ENCODE peak calls at places on chromosomes 12 and 14, in six cellular contexts. U is skeletal muscle cell; W is stimulated activated CD4-positive, alpha-beta T cell treated with anti-CD3 and anti-CD28 coated beads, TNF-alpha, amount 100 ng/mL, for 24 hours; T is upper lobe of right lung; C is pons; N is effector memory CD8-positive, alpha-beta T cell. M is an unnamed sample.

GRCh38 chr14:103185051-103186027 is 62.1 kb downstream of the TNFAIP2 start:
- DNase-seq in W (no peak), C (peak), N (peak), T (peak), U (no peak), M (no peak)

GRCh38 chr14:74784634-74785033 is 21.5 kb downstream of the YLPM1 start:
- DNase-seq in U (no peak), W (no peak), T (no peak), N (no peak), C (no peak), M (no peak)

GRCh38 chr14:103960457-103960856 is 18.1 kb upstream of the RD3L start:
- DNase-seq in U (no peak), T (no peak), C (no peak), N (no peak), W (no peak), M (no peak)

GRCh38 chr12:3014641-3015040 is 55.4 kb downstream of the TEAD4 start:
- DNase-seq in U (no peak), T (no peak), C (no peak), N (no peak), W (no peak), M (no peak)

GRCh38 chr12:71958993-71959588 is 20.4 kb downstream of the TPH2 start:
- DNase-seq in W (no peak), T (no peak), C (no peak), U (peak), N (no peak), M (no peak)

GRCh38 chr14:51310453-51311074 is 70.5 kb downstream of the TMX1 start:
- DNase-seq in U (peak), N (no peak), C (peak), W (no peak), T (no peak), M (no peak)

GRCh38 chr12:111773801-111774551 is 7.2 kb downstream of the ALDH2 start:
- DNase-seq in N (no peak), T (peak), C (peak), W (no peak), U (peak), M (peak)

GRCh38 chr12:108734200-108734906 is 3.0 kb upstream of the CORO1C start:
- DNase-seq in T (no peak), N (no peak), C (no peak), U (peak), W (no peak), M (no peak)

GRCh38 chr12:52870361-52871290 is 21.8 kb upstream of the KRT78 start:
- DNase-seq in C (no peak), T (peak), W (peak), U (no peak), N (peak), M (peak)

GRCh38 chr12:87302126-87302732 is 727.0 kb downstream of the C12orf50 start:
- DNase-seq in U (no peak), T (no peak), C (no peak), N (no peak), W (no peak), M (no peak)

GRCh38 chr14:92987713-92988510 is 65.0 kb downstream of the CHGA start:
- DNase-seq in W (no peak), T (no peak), C (no peak), U (no peak), N (no peak), M (no peak)

GRCh38 chr14:92844220-92844619 is 50.1 kb downstream of the GOLGA5 start:
- DNase-seq in U (no peak), T (no peak), W (no peak), N (no peak), C (no peak), M (no peak)

GRCh38 chr12:48447755-48448154 is 24.6 kb upstream of the ANP32D start:
- DNase-seq in C (no peak), N (no peak), U (no peak), W (no peak), T (no peak), M (no peak)

GRCh38 chr12:53200458-53201169 is 6.4 kb downstream of the ITGB7 start:
- DNase-seq in U (no peak), W (no peak), N (no peak), T (no peak), C (no peak), M (no peak)

GRCh38 chr12:70535896-70536374 is 101.3 kb downstream of the PTPRB start:
- DNase-seq in U (no peak), N (no peak), C (peak), W (no peak), T (no peak), M (peak)